ENCODE peak calls at places on chromosomes 12 and 14, in four cellular contexts. M, A, C and Z are unnamed samples.

GRCh38 chr12:1594045-1594294 is 411 bp downstream of the FBXL14 start:
- DNase-seq in M (peak; percentile 62), A (peak; percentile 76), C (peak; percentile 86), Z (peak; percentile 51)

GRCh38 chr12:77796775-77797174 is 33.9 kb upstream of the NAV3 start:
- DNase-seq in M (peak; percentile 70), C (peak; percentile 41), A (no peak), Z (no peak)

GRCh38 chr12:11805043-11805442 is 155.6 kb downstream of the ETV6 start:
- DNase-seq in A (no peak), M (no peak), C (peak; percentile 20), Z (no peak)

GRCh38 chr14:48805315-48805714 is 780.9 kb downstream of the RPS29 start:
- DNase-seq in C (no peak), M (no peak), A (no peak), Z (no peak)

GRCh38 chr12:83641789-83642188 is 955.1 kb downstream of the TMTC2 start:
- DNase-seq in A (no peak), C (no peak), M (no peak), Z (no peak)

GRCh38 chr12:99436584-99436983 is 211.0 kb upstream of the GARIN6 start:
- DNase-seq in M (no peak), A (no peak), C (no peak), Z (no peak)

GRCh38 chr14:23696706-23697239 is 60.6 kb downstream of the DHRS2 start:
- DNase-seq in A (no peak), M (no peak), C (no peak), Z (no peak)

GRCh38 chr14:83120187-83120586 is 1586.5 kb upstream of the SEL1L start:
- DNase-seq in A (no peak), M (peak; percentile 23), C (no peak), Z (no peak)

GRCh38 chr14:63276492-63277342 is 42.0 kb downstream of the GPHB5 start:
- DNase-seq in A (no peak), M (peak; percentile 76), C (peak; percentile 77), Z (peak; percentile 47)

GRCh38 chr12:34625116-34625515 is 602.8 kb downstream of the ALG10 start:
- DNase-seq in A (peak; percentile 22), C (peak; percentile 54), M (peak; percentile 78), Z (peak; percentile 35)

GRCh38 chr12:111607239-111607638 is 8.1 kb upstream of the ATXN2 start:
- DNase-seq in M (peak; percentile 21), A (no peak), C (no peak), Z (no peak)

GRCh38 chr12:109863961-109864712 is 16.2 kb downstream of the GLTP start:
- DNase-seq in C (peak; percentile 35), M (peak; percentile 21), A (peak; percentile 25), Z (peak; percentile 87)

GRCh38 chr14:100472094-100472455 is 115.1 kb downstream of the BEGAIN start:
- DNase-seq in A (no peak), C (no peak), M (no peak), Z (no peak)

GRCh38 chr12:6374028-6374780 is 1.2 kb downstream of the SCNN1A start:
- DNase-seq in C (no peak), M (no peak), A (no peak), Z (no peak)
- H3F3A ChIP-seq in C (peaks cover 22% of the 10 kb centered on the region), M (peaks cover 5% of the 10 kb centered on the region), A (no peaks in the 10 kb centered on the region), Z (peaks cover 72% of the 10 kb centered on the region)

GRCh38 chr12:3032770-3033537 is 44.2 kb upstream of the TSPAN9 start:
- DNase-seq in A (no peak), C (no peak), M (no peak), Z (no peak)

GRCh38 chr12:3032161-3032560 is 45.0 kb upstream of the TSPAN9 start:
- DNase-seq in M (no peak), C (no peak), A (no peak), Z (no peak)

GRCh38 chr12:3033538-3033865 is 43.7 kb upstream of the TSPAN9 start:
- DNase-seq in M (no peak), A (no peak), C (no peak), Z (no peak)

GRCh38 chr12:3034067-3034750 is 43.0 kb upstream of the TSPAN9 start:
- DNase-seq in M (peak; percentile 59), A (peak; percentile 47), C (peak; percentile 80), Z (peak; percentile 71)

GRCh38 chr12:3030821-3031415 is 46.3 kb upstream of the TSPAN9 start:
- DNase-seq in M (no peak), A (no peak), C (peak; percentile 6), Z (no peak)
- H3F3A ChIP-seq in M (no peaks in the 10 kb centered on the region), A (no peaks in the 10 kb centered on the region), C (no peaks in the 10 kb centered on the region), Z (no peaks in the 10 kb centered on the region)

GRCh38 chr12:118064608-118065007 is 3.6 kb upstream of the WSB2 start:
- DNase-seq in C (no peak), M (no peak), A (no peak), Z (no peak)
- H3F3A ChIP-seq in C (peaks cover 33% of the 10 kb centered on the region), M (peaks cover 15% of the 10 kb centered on the region), A (no peaks in the 10 kb centered on the region), Z (peaks cover 22% of the 10 kb centered on the region)

DNA sequence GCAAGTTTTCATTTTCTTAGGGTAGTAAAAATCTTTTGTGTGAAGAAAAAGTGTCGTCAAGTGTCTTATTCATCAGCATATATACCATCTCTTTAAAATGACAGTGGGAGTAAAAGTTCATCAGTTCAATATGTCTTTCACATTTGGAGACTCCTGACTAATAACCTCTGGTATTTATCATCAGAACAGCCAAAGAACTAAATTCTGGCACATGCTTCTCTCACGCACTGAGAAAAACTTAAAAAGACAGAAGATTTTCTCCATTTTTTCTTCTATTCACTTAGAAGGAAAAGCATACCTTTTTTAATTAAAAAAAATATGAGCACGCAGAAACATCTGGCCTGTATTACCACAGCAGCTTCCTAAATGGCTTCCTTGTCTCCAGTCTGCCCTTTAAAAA is 265.7 kb downstream of the AKAP6 start:
- DNase-seq in M (peak; percentile 40), A (no peak), C (peak; percentile 87), Z (no peak)
- H3F3A ChIP-seq in M (no peaks in the 10 kb centered on the region), A (no peaks in the 10 kb centered on the region), C (peaks cover 46% of the 10 kb centered on the region), Z (no peaks in the 10 kb centered on the region)

DNA sequence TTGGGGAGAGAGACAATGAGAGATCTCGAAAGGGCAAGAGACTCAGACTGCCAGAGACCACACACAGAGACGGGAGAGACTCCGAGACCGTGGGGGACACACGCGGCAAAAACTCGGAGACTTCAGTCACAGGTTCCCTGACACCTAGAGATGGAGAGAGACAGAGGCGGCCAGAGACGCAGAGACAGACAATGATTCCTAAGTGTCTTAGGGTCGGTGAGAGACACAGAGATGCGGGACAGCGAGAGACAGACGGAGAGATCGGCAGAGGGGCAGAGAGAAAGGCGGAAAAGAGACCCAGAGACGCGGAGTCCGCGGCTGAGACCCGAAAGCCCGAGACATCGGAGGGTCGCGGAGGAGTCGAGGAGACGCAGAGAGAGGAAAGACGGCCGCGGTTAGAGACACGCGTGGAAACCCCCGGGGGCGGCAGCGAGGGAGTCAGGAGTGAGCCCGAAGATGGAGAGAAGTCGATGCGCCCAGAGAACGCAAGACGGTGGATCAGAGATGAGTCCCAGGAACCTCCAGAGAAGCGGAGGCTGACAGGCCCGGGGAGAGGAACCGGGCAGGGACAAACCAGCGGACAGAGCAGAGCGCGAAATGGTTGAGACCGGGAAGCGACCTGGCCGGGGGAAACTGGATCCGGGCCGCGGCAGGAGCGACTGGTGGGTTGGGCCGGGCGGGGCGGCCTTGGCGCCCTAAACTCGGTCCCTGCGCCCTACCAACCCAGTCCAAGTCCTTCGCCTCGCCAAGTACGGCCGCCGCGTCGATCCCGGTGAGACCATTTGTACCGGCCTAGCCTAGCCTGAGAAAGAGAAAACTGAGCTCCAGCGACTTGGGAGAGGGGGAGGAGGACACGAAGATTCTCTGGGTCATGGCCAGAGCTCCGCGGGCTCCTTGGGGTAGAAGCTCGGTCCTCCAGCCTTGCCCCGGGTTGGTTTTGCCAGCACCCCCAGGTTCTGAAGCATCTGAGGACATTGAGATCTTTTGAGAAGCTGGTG is 7.6 kb downstream of the LHX5 start:
- DNase-seq in C (peak; percentile 39), M (peak; percentile 10), A (no peak), Z (no peak)
- H3F3A ChIP-seq in C (no peaks in the 10 kb centered on the region), M (no peaks in the 10 kb centered on the region), A (no peaks in the 10 kb centered on the region), Z (no peaks in the 10 kb centered on the region)